ENCODE peak calls at places on chromosomes 2 and 18, in four cellular contexts. Y, V, L and A are unnamed samples.

GRCh38 chr2:232013701-232014353 is 52.3 kb downstream of the DIS3L2 start:
- DNase-seq in Y (no peak), V (peak; percentile 96), L (no peak), A (no peak)

GRCh38 chr2:182616471-182617393 is 99.3 kb upstream of the DNAJC10 start:
- DNase-seq in V (peak; percentile 90), Y (no peak), L (no peak), A (no peak)

GRCh38 chr18:74541703-74542555 is 7.6 kb downstream of the CNDP1 start:
- DNase-seq in L (peak; percentile 84), V (no peak), Y (no peak), A (no peak)

GRCh38 chr18:75124967-75125358 is 84.0 kb downstream of the PTGR3 start:
- DNase-seq in L (no peak), V (no peak), Y (no peak), A (no peak)

GRCh38 chr2:23904692-23905091 is 22.2 kb downstream of the ATAD2B start:
- DNase-seq in Y (no peak), V (peak; percentile 62), L (no peak), A (no peak)

GRCh38 chr2:52474091-52474490 is 1293.5 kb upstream of the CHAC2 start:
- DNase-seq in Y (no peak), L (no peak), V (no peak), A (no peak)

GRCh38 chr2:168843253-168843652 is 40.8 kb downstream of the NOSTRIN start:
- DNase-seq in V (no peak), L (no peak), Y (no peak), A (no peak)

GRCh38 chr2:46153996-46154753 is 143.0 kb upstream of the EPAS1 start:
- DNase-seq in V (no peak), Y (no peak), L (no peak), A (no peak)

GRCh38 chr2:109333414-109334194 is 204.6 kb downstream of the SH3RF3 start:
- DNase-seq in V (no peak), Y (no peak), L (no peak), A (no peak)

GRCh38 chr2:121338281-121338680 is 53.3 kb upstream of the TFCP2L1 start:
- DNase-seq in Y (no peak), V (no peak), L (no peak), A (no peak)